ENCODE peak calls at places on chromosomes 12 and 14, in four cellular contexts. K, T, N and R are unnamed samples.

GRCh38 chr12:113030875-113031525 is 25.5 kb upstream of the DTX1 start:
- DNase-seq in T (peak), N (peak), K (peak), R (peak)

GRCh38 chr12:16563519-16563918 is 42.4 kb downstream of the LMO3 start:
- DNase-seq in N (no peak), T (no peak), K (no peak), R (no peak)

GRCh38 chr12:57341275-57341990 is 89.4 kb downstream of the R3HDM2 start:
- DNase-seq in T (no peak), K (no peak), N (no peak), R (peak)

GRCh38 chr12:4991373-4991772 is 52.3 kb upstream of the KCNA5 start:
- DNase-seq in N (no peak), T (no peak), K (no peak), R (no peak)

GRCh38 chr14:69284170-69284569 is 24.2 kb downstream of the GALNT16 start:
- DNase-seq in N (no peak), T (no peak), K (no peak), R (no peak)

GRCh38 chr12:29726321-29726692 is 57.4 kb downstream of the TMTC1 start:
- DNase-seq in T (no peak), K (no peak), N (no peak), R (peak)

GRCh38 chr14:56855891-56856461 is 45.7 kb upstream of the OTX2 start:
- DNase-seq in N (no peak), K (no peak), T (peak), R (peak)

GRCh38 chr14:85471744-85472143 is 58.2 kb upstream of the FLRT2 start:
- DNase-seq in N (no peak), K (peak), T (no peak), R (no peak)

GRCh38 chr12:64083285-64084210 is 138.5 kb downstream of the KICS2 start:
- DNase-seq in T (peak), K (peak), N (peak), R (peak)

GRCh38 chr12:51326762-51327439 is 2.9 kb upstream of the BIN2 start:
- DNase-seq in T (peak), K (no peak), N (peak), R (peak)

GRCh38 chr12:202081-202731 is 11.8 kb downstream of the SLC6A12 start:
- DNase-seq in K (no peak), N (no peak), T (peak), R (no peak)

GRCh38 chr12:176321-177181 is 37.4 kb downstream of the SLC6A12 start:
- DNase-seq in T (no peak), K (peak), N (no peak), R (no peak)

GRCh38 chr12:92717202-92717601 is 14.4 kb downstream of the PLEKHG7 start:
- DNase-seq in N (no peak), K (no peak), T (no peak), R (peak)

GRCh38 chr12:67909681-67910080 is 79.6 kb upstream of the IFNG-AS1 start:
- DNase-seq in K (no peak), N (no peak), T (no peak), R (no peak)

GRCh38 chr12:71756054-71756675 is 1.5 kb downstream of the RAB21 start:
- DNase-seq in N (no peak), K (no peak), T (no peak), R (no peak)